ENCODE peak calls at places on chromosomes 12 and 14, in six cellular contexts. J is PC-3, L is A549, R is thoracic aorta, F is OCI-LY7, V is lower lobe of right lung. M is an unnamed sample.

GRCh38 chr12:76143343-76144252 is 59.1 kb upstream of the NAP1L1 start:
- DNase-seq in F (no peak), J (no peak), L (no peak), V (no peak), R (no peak), M (no peak)

GRCh38 chr12:39946361-39946948 is 159.4 kb downstream of the SLC2A13 start:
- DNase-seq in J (no peak), V (no peak), F (no peak), R (no peak), L (no peak), M (no peak)

GRCh38 chr12:76123301-76124212 is 39.1 kb upstream of the NAP1L1 start:
- DNase-seq in L (no peak), R (no peak), V (no peak), J (peak; percentile 69), F (no peak), M (no peak)

GRCh38 chr12:76680940-76681339 is 83.0 kb upstream of the ZDHHC17 start:
- DNase-seq in L (no peak), R (no peak), J (no peak), F (no peak), V (no peak), M (no peak)

GRCh38 chr14:74599201-74599809 is 12.7 kb downstream of the LTBP2 start:
- DNase-seq in V (no peak), R (no peak), L (no peak), J (no peak), F (no peak), M (no peak)

GRCh38 chr14:45728448-45729225 is 475.6 kb upstream of the MIS18BP1 start:
- DNase-seq in L (no peak), J (no peak), F (no peak), R (no peak), V (no peak), M (no peak)

GRCh38 chr14:25108959-25109358 is 59.0 kb upstream of the STXBP6 start:
- DNase-seq in F (no peak), R (no peak), V (no peak), L (no peak), J (no peak), M (no peak)

GRCh38 chr14:31125231-31125630 is 82.4 kb downstream of the HECTD1 start:
- DNase-seq in L (no peak), R (no peak), V (no peak), J (no peak), F (no peak), M (no peak)

GRCh38 chr14:96614528-96614927 is 112.3 kb downstream of the PAPOLA start:
- DNase-seq in R (no peak), V (no peak), F (no peak), L (no peak), J (no peak), M (no peak)

GRCh38 chr12:27462151-27462694 is 15.7 kb downstream of the SMCO2 start:
- DNase-seq in V (no peak), F (no peak), J (peak; percentile 73), R (no peak), L (no peak), M (no peak)

GRCh38 chr12:106753526-106753925 is 21.0 kb upstream of the RIC8B start:
- DNase-seq in J (no peak), R (no peak), L (no peak), V (no peak), F (peak; percentile 92), M (no peak)

GRCh38 chr14:83632375-83632774 is 1897.6 kb upstream of the FLRT2 start:
- DNase-seq in V (no peak), J (no peak), L (no peak), F (no peak), R (no peak), M (no peak)

GRCh38 chr14:85483037-85483436 is 46.9 kb upstream of the FLRT2 start:
- DNase-seq in V (no peak), J (no peak), F (no peak), R (no peak), L (no peak), M (no peak)
- H3K4me1 ChIP-seq in V (peaks cover 5% of the 10 kb centered on the region), J (no peaks in the 10 kb centered on the region), F (no peaks in the 10 kb centered on the region), R (no peaks in the 10 kb centered on the region), L (peaks cover 15% of the 10 kb centered on the region), M (no peaks in the 10 kb centered on the region)

DNA sequence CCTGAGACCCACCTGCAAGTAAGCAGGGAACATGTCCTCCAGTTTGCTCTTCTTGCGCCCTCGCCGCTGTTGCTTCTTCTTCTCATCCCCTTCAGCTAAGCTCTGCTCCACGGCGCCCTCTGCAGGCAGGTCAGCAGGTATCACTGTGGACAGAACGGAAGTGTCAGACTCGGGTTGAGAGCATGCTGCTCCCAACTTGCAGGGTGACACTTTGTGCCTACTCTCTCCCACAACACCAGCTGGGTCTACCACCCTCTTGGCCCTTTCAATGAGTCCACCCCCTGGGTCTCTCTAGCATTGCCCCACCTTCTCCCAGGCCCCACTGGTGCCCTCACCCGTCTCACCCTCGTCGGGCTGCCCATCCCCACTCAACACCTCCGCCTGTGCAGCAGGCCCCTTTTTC is 16.7 kb downstream of the KMT2D start:
- DNase-seq in F (peak; percentile 70), L (peak; percentile 73), R (no peak), J (peak; percentile 37), V (peak; percentile 79), M (no peak)
- TF ChIP-seq CTCF in F (peak; percentile 89), L (peak; percentile 55), R (peak; percentile 49), J (peak; percentile 83), V (peak; percentile 65), M (peak; percentile 41)

GRCh38 chr12:47799357-47799955 is 20.2 kb downstream of the HDAC7 start:
- DNase-seq in L (no peak), J (no peak), F (no peak), V (no peak), R (no peak), M (no peak)
- H3K4me1 ChIP-seq in L (peaks cover 12% of the 10 kb centered on the region), J (no peaks in the 10 kb centered on the region), F (peaks cover 30% of the 10 kb centered on the region), V (peaks cover 62% of the 10 kb centered on the region), R (peaks cover 52% of the 10 kb centered on the region), M (peaks cover 61% of the 10 kb centered on the region)

DNA sequence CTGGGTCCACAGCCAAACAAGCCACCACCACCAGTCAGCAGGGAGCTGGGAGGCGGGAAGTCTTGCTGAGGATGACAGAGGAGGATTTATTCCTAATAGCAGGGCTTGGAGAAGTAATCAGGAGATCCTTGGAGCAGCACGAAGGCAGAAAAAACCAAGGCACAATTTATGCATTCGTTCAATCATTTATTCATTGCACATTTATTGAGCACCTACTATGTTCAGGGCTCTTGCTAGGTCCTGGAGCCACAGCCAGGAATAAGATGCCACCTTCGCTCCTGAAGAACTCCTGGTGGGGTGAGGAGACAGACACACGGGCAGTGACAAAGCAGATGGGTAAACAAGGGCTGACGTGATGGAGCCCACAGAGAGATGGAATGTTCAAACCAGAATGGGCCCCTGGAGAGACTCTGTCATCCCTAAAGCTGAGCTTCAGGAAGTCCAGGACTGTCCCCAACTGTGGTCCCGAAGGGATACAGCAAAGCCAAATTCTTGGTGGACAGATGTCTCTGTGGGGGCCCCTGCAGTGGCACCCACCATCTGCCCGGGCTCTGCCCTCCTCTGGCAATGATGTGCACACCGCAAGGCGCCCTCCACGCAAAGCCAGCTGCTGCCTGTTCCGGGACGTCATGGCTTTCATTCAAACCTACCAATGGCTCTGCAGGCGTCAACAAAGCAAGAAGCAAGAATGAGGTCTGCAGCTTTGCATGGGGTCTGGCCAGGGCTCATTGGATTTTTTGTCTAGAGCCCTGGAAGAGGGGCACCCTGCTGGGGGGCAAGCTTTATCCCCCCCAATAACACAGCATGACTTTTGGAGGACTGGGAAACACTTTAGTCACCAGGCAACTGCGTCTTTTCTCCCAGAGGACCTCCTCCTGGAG is 3.0 kb upstream of the TESC start:
- DNase-seq in R (no peak), V (no peak), J (no peak), F (no peak), L (no peak), M (no peak)
- TF ChIP-seq CTCF in R (no peak), V (no peak), J (no peak), F (no peak), L (no peak), M (no peak)

GRCh38 chr12:122875590-122876220 is 20.2 kb downstream of the VPS37B start:
- DNase-seq in L (no peak), V (no peak), J (no peak), F (peak; percentile 33), R (no peak), M (no peak)
- H3K4me1 ChIP-seq in L (peaks cover 10% of the 10 kb centered on the region), V (peaks cover 96% of the 10 kb centered on the region), J (peaks cover 22% of the 10 kb centered on the region), F (peaks cover 54% of the 10 kb centered on the region), R (peaks cover 19% of the 10 kb centered on the region), M (peaks cover 64% of the 10 kb centered on the region)

GRCh38 chr14:101119830-101120571 is 216.5 kb upstream of the RTL1 start:
- DNase-seq in J (no peak), R (no peak), L (no peak), V (no peak), F (no peak), M (no peak)
- TF ChIP-seq CTCF in J (no peak), R (no peak), L (no peak), V (no peak), F (peak; percentile 23), M (no peak)

GRCh38 chr14:105157872-105158271 is 10.7 kb downstream of the JAG2 start:
- DNase-seq in V (no peak), J (no peak), R (no peak), F (no peak), L (no peak), M (no peak)

GRCh38 chr14:105155071-105155651 is 13.4 kb downstream of the JAG2 start:
- DNase-seq in R (no peak), J (no peak), L (no peak), F (no peak), V (no peak), M (no peak)

GRCh38 chr14:105155681-105156413 is 12.7 kb downstream of the JAG2 start:
- DNase-seq in F (no peak), V (no peak), J (no peak), R (no peak), L (no peak), M (no peak)

GRCh38 chr14:105158804-105159203 is 9.8 kb downstream of the JAG2 start:
- DNase-seq in F (no peak), J (no peak), R (no peak), L (no peak), V (no peak), M (no peak)

DNA sequence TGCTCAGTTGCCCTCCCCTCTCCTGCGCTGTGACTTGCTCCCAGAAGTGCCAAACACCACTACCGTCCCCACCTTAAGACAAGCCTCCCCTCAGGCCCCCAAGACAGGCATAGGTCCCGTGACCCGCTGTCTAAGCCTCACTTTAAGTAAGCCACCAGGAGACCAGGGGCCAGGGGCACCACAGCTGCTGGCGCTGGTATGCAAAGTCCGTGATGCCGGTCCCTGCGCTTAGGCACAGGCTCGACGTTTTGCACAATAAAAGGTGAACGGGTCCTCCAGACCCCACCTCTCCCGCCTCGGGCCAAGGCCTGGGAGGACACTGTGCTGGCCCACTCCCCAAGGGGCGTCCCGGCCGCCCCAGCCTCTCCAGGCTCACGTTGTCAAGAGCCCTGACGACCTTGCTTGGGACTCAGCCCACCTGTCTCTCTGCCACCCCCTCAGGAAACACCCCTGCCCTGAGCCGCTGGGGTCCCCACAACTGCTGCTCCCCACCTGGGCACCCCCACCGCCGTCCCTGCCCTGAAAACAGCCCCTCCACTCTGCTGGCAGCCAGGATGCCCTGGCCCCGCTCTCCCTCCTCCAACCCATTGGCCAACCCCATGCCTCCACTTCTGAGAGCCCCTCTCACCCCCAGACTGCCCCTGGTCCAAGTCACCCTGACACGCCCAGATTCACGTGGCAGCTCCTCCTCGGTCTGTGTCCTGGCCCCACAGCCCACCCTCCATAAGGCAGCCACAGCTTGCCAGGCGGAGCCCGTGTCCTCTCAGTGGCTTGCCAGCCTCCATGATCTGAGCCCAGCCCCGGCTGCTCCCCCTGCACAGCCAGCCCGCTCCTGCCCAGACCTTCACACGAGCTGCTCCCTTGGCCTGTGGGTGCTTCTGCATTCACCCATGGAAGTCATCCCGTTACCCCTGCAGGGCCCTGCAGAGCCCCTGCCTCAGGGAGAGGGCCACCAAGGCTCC is 11.9 kb downstream of the JAG2 start:
- DNase-seq in R (no peak), V (no peak), F (no peak), J (no peak), L (no peak), M (no peak)
- H3K4me1 ChIP-seq in R (no peaks in the 10 kb centered on the region), V (peaks cover 5% of the 10 kb centered on the region), F (no peaks in the 10 kb centered on the region), J (no peaks in the 10 kb centered on the region), L (no peaks in the 10 kb centered on the region), M (no peaks in the 10 kb centered on the region)

M was measured in tibial nerve.